ENCODE peak calls at places on chromosomes 2 and 18, in five cellular contexts. R, J, O, N and I are unnamed samples.

GRCh38 chr2:236663267-236663666 is 93.6 kb downstream of the ACKR3 start:
- DNase-seq in O (peak; percentile 84), R (no peak), N (no peak), J (no peak), I (no peak)

GRCh38 chr2:26848336-26849055 is 564 bp downstream of the DPYSL5 start:
- DNase-seq in J (no peak), R (no peak), O (no peak), N (no peak), I (peak; percentile 18)

GRCh38 chr2:136436921-136437320 is 319.0 kb upstream of the CXCR4 start:
- DNase-seq in O (no peak), N (no peak), R (no peak), J (no peak), I (no peak)

GRCh38 chr2:63661076-63661475 is 72.3 kb downstream of the MDH1 start:
- DNase-seq in J (no peak), O (no peak), N (no peak), R (no peak), I (no peak)

GRCh38 chr18:46060359-46060841 is 11.7 kb downstream of the PSTPIP2 start:
- DNase-seq in O (no peak), J (no peak), N (no peak), R (no peak), I (no peak)

GRCh38 chr18:8895987-8896619 is 190.7 kb downstream of the MTCL1 start:
- DNase-seq in O (no peak), N (no peak), J (no peak), R (no peak), I (no peak)

GRCh38 chr2:201127570-201127969 is 11.6 kb downstream of the CFLAR start:
- DNase-seq in R (no peak), O (no peak), J (peak; percentile 39), N (no peak), I (peak; percentile 66)

GRCh38 chr18:22277758-22278157 is 108.4 kb downstream of the GATA6 start:
- DNase-seq in R (no peak), O (peak; percentile 85), N (no peak), J (no peak), I (no peak)

GRCh38 chr2:134178109-134178877 is 75.6 kb upstream of the MGAT5 start:
- DNase-seq in O (no peak), J (no peak), N (no peak), R (no peak), I (no peak)

GRCh38 chr18:7196421-7196820 is 34.5 kb upstream of the LRRC30 start:
- DNase-seq in N (no peak), J (no peak), R (no peak), O (no peak), I (no peak)

GRCh38 chr18:52288403-52289004 is 51.5 kb upstream of the DCC start:
- DNase-seq in J (no peak), R (peak; percentile 9), O (no peak), N (no peak), I (no peak)

GRCh38 chr18:64119916-64120315 is 29.0 kb downstream of the LINC00305 start:
- DNase-seq in N (no peak), J (no peak), R (peak; percentile 49), O (no peak), I (no peak)

GRCh38 chr2:104582471-104582870 is 271.4 kb upstream of the POU3F3 start:
- DNase-seq in J (no peak), R (no peak), O (no peak), N (no peak), I (no peak)

GRCh38 chr2:7673843-7674242 is 756.6 kb downstream of the RNF144A start:
- DNase-seq in O (no peak), N (no peak), J (no peak), R (no peak), I (no peak)

GRCh38 chr2:222320441-222321395 is 21.9 kb upstream of the PAX3 start:
- DNase-seq in R (no peak), N (no peak), J (peak; percentile 42), O (peak; percentile 71), I (peak; percentile 47)

GRCh38 chr2:110853516-110853915 is 121.1 kb downstream of the ACOXL start:
- DNase-seq in O (peak; percentile 52), J (no peak), R (no peak), N (peak; percentile 12), I (peak; percentile 58)

GRCh38 chr2:109419960-109420370 is 193.8 kb downstream of the SEPTIN10 start:
- DNase-seq in J (no peak), R (no peak), O (no peak), N (no peak), I (peak; percentile 41)

GRCh38 chr2:21229302-21229701 is 105.5 kb downstream of the TDRD15 start:
- DNase-seq in J (no peak), N (no peak), R (no peak), O (no peak), I (no peak)

GRCh38 chr2:61764035-61764800 is 89.6 kb downstream of the FAM161A start:
- DNase-seq in O (peak; percentile 99), J (peak; percentile 93), R (peak; percentile 95), N (peak; percentile 94), I (peak; percentile 97)

GRCh38 chr2:42064417-42064942 is 16.7 kb downstream of the PKDCC start:
- DNase-seq in R (no peak), J (no peak), O (no peak), N (no peak), I (no peak)

GRCh38 chr2:30862054-30862651 is 54.9 kb upstream of the CAPN13 start:
- DNase-seq in J (no peak), N (peak; percentile 12), R (no peak), O (peak; percentile 59), I (peak; percentile 78)

GRCh38 chr2:101989740-101990460 is 1.9 kb upstream of the IL1R2 start:
- DNase-seq in O (no peak), J (no peak), R (no peak), N (no peak), I (no peak)

GRCh38 chr2:19812166-19812565 is 89.6 kb downstream of the TTC32 start:
- DNase-seq in O (peak; percentile 58), N (no peak), R (no peak), J (no peak), I (no peak)

GRCh38 chr2:223870840-223871618 is 33.6 kb upstream of the AP1S3 start:
- DNase-seq in O (no peak), J (no peak), R (no peak), N (no peak), I (no peak)

GRCh38 chr2:63837036-63837594 is 4.6 kb upstream of the UGP2 start:
- DNase-seq in R (no peak), O (no peak), N (no peak), J (no peak), I (no peak)

GRCh38 chr2:219457784-219458369 is 23.2 kb downstream of the SPEG start:
- DNase-seq in N (no peak), R (no peak), O (peak; percentile 8), J (no peak), I (no peak)

GRCh38 chr18:9102391-9103216 is at the start of gene NDUFV2:
- DNase-seq in J (peak; percentile 92), N (peak; percentile 95), R (peak; percentile 78), O (peak; percentile 98), I (peak; percentile 97)

GRCh38 chr2:209380278-209380677 is 43.6 kb upstream of the MAP2 start:
- DNase-seq in N (no peak), O (no peak), R (no peak), J (no peak), I (no peak)

GRCh38 chr2:53286336-53286735 is 481.3 kb upstream of the CHAC2 start:
- DNase-seq in R (no peak), J (no peak), N (no peak), O (no peak), I (no peak)

GRCh38 chr2:12797815-12798214 is 81.1 kb downstream of the TRIB2 start:
- DNase-seq in O (no peak), J (no peak), R (no peak), N (no peak), I (no peak)

GRCh38 chr2:183105402-183106134 is 18.7 kb upstream of the NUP35 start:
- DNase-seq in N (no peak), O (no peak), R (no peak), J (no peak), I (no peak)